ENCODE peak calls at places on chromosome 1, in four cellular contexts. One of them, this sample, is unnamed.
A peak's percentile ranks its signal among the peaks of the same experiment; 100 is the strongest.

GRCh38 chr1:1232801-1233566 is 947 bp downstream of the B3GALT6 start:
- DNase-seq in IMR-90: no peak
- DNase-seq in mesendoderm: no peak
- DNase-seq in mesenchymal stem cell: no peak
- DNase-seq in this sample: no peak

GRCh38 chr1:167514278-167514677 is 4.1 kb downstream of the CD247 start:
- DNase-seq in IMR-90: no peak
- DNase-seq in mesendoderm: no peak
- DNase-seq in mesenchymal stem cell: no peak
- DNase-seq in this sample: no peak

GRCh38 chr1:15444476-15445389 is 6.5 kb downstream of the CTRC start:
- DNase-seq in mesendoderm: no peak
- DNase-seq in IMR-90: no peak
- DNase-seq in mesenchymal stem cell: no peak
- DNase-seq in this sample: no peak

GRCh38 chr1:198620951-198621824 is 17.7 kb upstream of the PTPRC start:
- DNase-seq in mesenchymal stem cell: no peak
- DNase-seq in IMR-90: no peak
- DNase-seq in mesendoderm: no peak
- DNase-seq in this sample: no peak

GRCh38 chr1:62355095-62355494 is 35.9 kb upstream of the KANK4 start:
- DNase-seq in mesenchymal stem cell: no peak
- DNase-seq in IMR-90: no peak
- DNase-seq in mesendoderm: no peak
- DNase-seq in this sample: no peak

GRCh38 chr1:221429262-221429661 is 312.6 kb downstream of the DUSP10 start:
- DNase-seq in mesendoderm: no peak
- DNase-seq in mesenchymal stem cell: peak; percentile 77
- DNase-seq in IMR-90: peak; percentile 63
- DNase-seq in this sample: no peak

GRCh38 chr1:15761729-15762128 is 3.1 kb downstream of the FBLIM1 start:
- DNase-seq in mesendoderm: no peak
- DNase-seq in IMR-90: no peak
- DNase-seq in mesenchymal stem cell: no peak
- DNase-seq in this sample: no peak

GRCh38 chr1:27071049-27071416 is 58.4 kb upstream of the TENT5B start:
- DNase-seq in IMR-90: peak; percentile 38
- DNase-seq in mesenchymal stem cell: peak; percentile 36
- DNase-seq in mesendoderm: peak; percentile 55
- DNase-seq in this sample: peak; percentile 36

GRCh38 chr1:9882296-9882944 is 27.6 kb downstream of the CTNNBIP1 start:
- DNase-seq in mesenchymal stem cell: no peak
- DNase-seq in IMR-90: no peak
- DNase-seq in mesendoderm: no peak
- DNase-seq in this sample: no peak

GRCh38 chr1:93471284-93471683 is 23.4 kb downstream of the FNBP1L start:
- DNase-seq in IMR-90: no peak
- DNase-seq in mesendoderm: peak; percentile 52
- DNase-seq in mesenchymal stem cell: no peak
- DNase-seq in this sample: no peak

GRCh38 chr1:87940410-87940809 is 611.7 kb downstream of the LMO4 start:
- DNase-seq in mesenchymal stem cell: no peak
- DNase-seq in mesendoderm: no peak
- DNase-seq in IMR-90: no peak
- DNase-seq in this sample: no peak

GRCh38 chr1:56645663-56646330 is 683 bp downstream of the PRKAA2 start:
- DNase-seq in IMR-90: no peak
- DNase-seq in mesendoderm: peak; percentile 22
- DNase-seq in mesenchymal stem cell: peak; percentile 40
- DNase-seq in this sample: peak; percentile 57

GRCh38 chr1:7616076-7616833 is 154.8 kb upstream of the VAMP3 start:
- DNase-seq in IMR-90: peak; percentile 46
- DNase-seq in mesenchymal stem cell: peak; percentile 60
- DNase-seq in mesendoderm: peak; percentile 75
- DNase-seq in this sample: peak; percentile 43

GRCh38 chr1:47537966-47538365 is 100.1 kb downstream of the FOXD2 start:
- DNase-seq in mesenchymal stem cell: no peak
- DNase-seq in mesendoderm: no peak
- DNase-seq in IMR-90: no peak
- DNase-seq in this sample: no peak

GRCh38 chr1:232538224-232538942 is 91.5 kb downstream of the SIPA1L2 start:
- DNase-seq in mesendoderm: peak; percentile 95
- DNase-seq in mesenchymal stem cell: peak; percentile 53
- DNase-seq in IMR-90: peak; percentile 66
- DNase-seq in this sample: peak; percentile 29

GRCh38 chr1:107574044-107574443 is 390.9 kb downstream of the VAV3 start:
- DNase-seq in IMR-90: no peak
- DNase-seq in mesendoderm: no peak
- DNase-seq in mesenchymal stem cell: no peak
- DNase-seq in this sample: no peak

GRCh38 chr1:160189649-160190625 is at the start of gene CASQ1:
- DNase-seq in mesenchymal stem cell: no peak
- DNase-seq in IMR-90: peak; percentile 31
- DNase-seq in mesendoderm: no peak
- DNase-seq in this sample: no peak

GRCh38 chr1:10107985-10108663 is 75.4 kb downstream of the UBE4B start:
- DNase-seq in mesendoderm: peak; percentile 59
- DNase-seq in IMR-90: peak; percentile 85
- DNase-seq in mesenchymal stem cell: peak; percentile 86
- DNase-seq in this sample: no peak

GRCh38 chr1:70462611-70463010 is 51.5 kb downstream of the CTH start:
- DNase-seq in mesenchymal stem cell: no peak
- DNase-seq in mesendoderm: peak; percentile 38
- DNase-seq in IMR-90: no peak
- DNase-seq in this sample: no peak

GRCh38 chr1:226657788-226658537 is 81.1 kb downstream of the ITPKB start:
- DNase-seq in mesendoderm: no peak
- DNase-seq in mesenchymal stem cell: no peak
- DNase-seq in IMR-90: no peak
- DNase-seq in this sample: no peak

GRCh38 chr1:43618521-43619313 is 31.2 kb upstream of the KDM4A start:
- DNase-seq in mesendoderm: no peak
- DNase-seq in IMR-90: no peak
- DNase-seq in mesenchymal stem cell: no peak
- DNase-seq in this sample: no peak

GRCh38 chr1:8661185-8662110 is 156.0 kb downstream of the RERE start:
- DNase-seq in mesenchymal stem cell: peak; percentile 88
- DNase-seq in mesendoderm: peak; percentile 40
- DNase-seq in IMR-90: peak; percentile 91
- DNase-seq in this sample: no peak

GRCh38 chr1:224635356-224635755 is 19.2 kb downstream of the CNIH3 start:
- DNase-seq in mesendoderm: no peak
- DNase-seq in IMR-90: peak; percentile 87
- DNase-seq in mesenchymal stem cell: peak; percentile 69
- DNase-seq in this sample: no peak

GRCh38 chr1:151839457-151840409 is at the start of gene C2CD4D:
- DNase-seq in mesendoderm: peak; percentile 91
- DNase-seq in mesenchymal stem cell: peak; percentile 21
- DNase-seq in IMR-90: no peak
- DNase-seq in this sample: peak; percentile 53

GRCh38 chr1:200351826-200352549 is 57.8 kb downstream of the ZNF281 start:
- DNase-seq in mesendoderm: no peak
- DNase-seq in IMR-90: peak; percentile 98
- DNase-seq in mesenchymal stem cell: peak; percentile 98
- DNase-seq in this sample: no peak

GRCh38 chr1:31374511-31375196 is 1.8 kb upstream of the FABP3 start:
- DNase-seq in mesendoderm: no peak
- DNase-seq in mesenchymal stem cell: no peak
- DNase-seq in IMR-90: peak; percentile 67
- DNase-seq in this sample: no peak

GRCh38 chr1:224053456-224053855 is 60.5 kb upstream of the FBXO28 start:
- DNase-seq in mesendoderm: no peak
- DNase-seq in mesenchymal stem cell: no peak
- DNase-seq in IMR-90: no peak
- DNase-seq in this sample: no peak

GRCh38 chr1:109248444-109248796 is 919 bp upstream of the CELSR2 start:
- DNase-seq in mesenchymal stem cell: no peak
- DNase-seq in IMR-90: no peak
- DNase-seq in mesendoderm: no peak
- DNase-seq in this sample: no peak

DNA sequence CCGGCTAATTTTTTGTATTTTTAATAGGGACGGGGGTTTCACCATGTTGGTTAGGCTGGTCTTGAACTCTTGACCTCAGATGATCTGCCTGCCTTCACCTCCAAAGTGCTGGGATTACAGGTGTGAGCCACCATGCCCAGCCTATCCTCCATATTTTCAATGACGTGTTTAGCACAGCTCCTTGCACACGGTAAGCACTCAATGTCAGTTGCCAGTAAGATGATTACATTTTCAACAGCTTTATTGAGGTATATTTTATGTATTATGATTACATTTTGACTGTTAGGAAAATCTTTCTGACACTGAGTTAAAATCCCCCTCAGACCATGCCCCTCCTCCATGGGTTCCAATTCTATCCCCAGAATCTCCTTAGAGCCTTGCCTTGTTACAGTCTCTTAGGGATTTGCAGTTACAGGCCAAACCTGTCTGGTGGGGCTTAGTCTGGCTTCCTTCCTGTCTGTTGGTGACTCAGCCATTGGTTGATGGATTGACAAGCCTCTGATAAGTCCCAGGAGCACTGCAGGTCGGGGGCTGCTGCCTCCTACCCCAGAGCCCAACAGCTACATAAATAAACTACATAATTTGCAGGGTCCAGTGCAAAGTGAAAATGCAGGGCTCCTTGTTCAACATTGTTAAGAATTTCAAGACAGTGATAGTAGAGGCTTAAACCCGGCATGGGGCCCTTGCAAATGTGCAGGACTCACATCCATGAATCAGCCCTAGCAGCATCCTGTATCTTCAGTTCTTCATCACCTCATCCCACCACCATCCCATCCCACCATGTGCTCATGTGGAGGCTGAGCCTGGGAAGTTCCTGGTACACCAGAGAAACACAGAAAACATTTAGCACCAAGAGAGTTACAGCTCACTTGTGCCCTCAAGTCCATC is 23.4 kb downstream of the COA7 start:
- DNase-seq in IMR-90: peak; percentile 38
- DNase-seq in mesenchymal stem cell: peak; percentile 33
- DNase-seq in mesendoderm: peak; percentile 97
- DNase-seq in this sample: no peak
- H3K23ac ChIP-seq in IMR-90: no peak overlapping the region
- H3K23ac ChIP-seq in mesenchymal stem cell: no peak overlapping the region
- H3K23ac ChIP-seq in mesendoderm: no peak overlapping the region
- H3K23ac ChIP-seq in this sample: no peak overlapping the region

GRCh38 chr1:61046434-61046833 is 35.9 kb upstream of the NFIA start:
- DNase-seq in mesendoderm: no peak
- DNase-seq in IMR-90: no peak
- DNase-seq in mesenchymal stem cell: no peak
- DNase-seq in this sample: no peak

GRCh38 chr1:61043010-61043820 is 39.1 kb upstream of the NFIA start:
- DNase-seq in mesendoderm: peak; percentile 88
- DNase-seq in IMR-90: peak; percentile 48
- DNase-seq in mesenchymal stem cell: peak; percentile 63
- DNase-seq in this sample: peak; percentile 77

GRCh38 chr1:61047061-61047460 is 35.3 kb upstream of the NFIA start:
- DNase-seq in IMR-90: no peak
- DNase-seq in mesenchymal stem cell: no peak
- DNase-seq in mesendoderm: no peak
- DNase-seq in this sample: no peak

DNA sequence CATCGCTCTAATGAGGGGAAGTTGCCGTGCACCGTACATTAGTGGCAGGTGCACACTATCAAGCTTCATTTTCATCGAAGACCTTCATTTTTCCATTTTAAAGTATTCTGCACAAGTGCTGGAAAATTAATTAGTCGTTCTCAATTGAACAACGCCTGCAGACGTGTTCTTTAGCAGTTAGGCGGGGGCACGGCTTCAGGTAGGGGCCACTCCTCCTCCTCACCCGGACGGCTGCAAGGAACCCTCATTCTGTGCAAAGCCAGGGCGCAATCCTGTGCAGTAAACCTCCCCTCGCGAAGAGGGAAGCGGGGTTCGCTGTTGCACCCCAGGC is 39.7 kb upstream of the NFIA start:
- DNase-seq in mesendoderm: no peak
- DNase-seq in mesenchymal stem cell: no peak
- DNase-seq in IMR-90: no peak
- DNase-seq in this sample: no peak
- H3K4me3 ChIP-seq in mesendoderm: no peak overlapping the region
- H3K4me3 ChIP-seq in mesenchymal stem cell: peak overlapping the region; percentile 70
- H3K4me3 ChIP-seq in IMR-90: peak overlapping the region; percentile 21
- H3K4me3 ChIP-seq in this sample: no peak overlapping the region

GRCh38 chr1:162059721-162060120 is 9.8 kb upstream of the NOS1AP start:
- DNase-seq in mesendoderm: no peak
- DNase-seq in mesenchymal stem cell: no peak
- DNase-seq in IMR-90: no peak
- DNase-seq in this sample: no peak
- H3K23ac ChIP-seq in mesendoderm: peak overlapping the region; percentile 32
- H3K23ac ChIP-seq in mesenchymal stem cell: no peak overlapping the region
- H3K23ac ChIP-seq in IMR-90: no peak overlapping the region
- H3K23ac ChIP-seq in this sample: no peak overlapping the region

GRCh38 chr1:90731382-90732050 is 14.4 kb upstream of the BARHL2 start:
- DNase-seq in mesendoderm: no peak
- DNase-seq in IMR-90: no peak
- DNase-seq in mesenchymal stem cell: no peak
- DNase-seq in this sample: no peak

GRCh38 chr1:90732136-90732535 is 15.0 kb upstream of the BARHL2 start:
- DNase-seq in IMR-90: no peak
- DNase-seq in mesenchymal stem cell: no peak
- DNase-seq in mesendoderm: no peak
- DNase-seq in this sample: no peak

GRCh38 chr1:90728656-90729257 is 11.7 kb upstream of the BARHL2 start:
- DNase-seq in mesenchymal stem cell: no peak
- DNase-seq in IMR-90: no peak
- DNase-seq in mesendoderm: no peak
- DNase-seq in this sample: no peak

GRCh38 chr1:90729484-90730246 is 12.6 kb upstream of the BARHL2 start:
- DNase-seq in mesenchymal stem cell: no peak
- DNase-seq in mesendoderm: peak; percentile 81
- DNase-seq in IMR-90: no peak
- DNase-seq in this sample: no peak

GRCh38 chr1:90730247-90731022 is 13.3 kb upstream of the BARHL2 start:
- DNase-seq in mesenchymal stem cell: peak; percentile 18
- DNase-seq in IMR-90: peak; percentile 9
- DNase-seq in mesendoderm: no peak
- DNase-seq in this sample: no peak
- H3K4me3 ChIP-seq in mesenchymal stem cell: peak overlapping the region; percentile 69
- H3K4me3 ChIP-seq in IMR-90: peak overlapping the region; percentile 28
- H3K4me3 ChIP-seq in mesendoderm: no peak overlapping the region
- H3K4me3 ChIP-seq in this sample: peak overlapping the region; percentile 36

GRCh38 chr1:235749755-235750300 is 100.2 kb upstream of the GNG4 start:
- DNase-seq in mesendoderm: peak; percentile 56
- DNase-seq in mesenchymal stem cell: no peak
- DNase-seq in IMR-90: no peak
- DNase-seq in this sample: no peak
- H3K23ac ChIP-seq in mesendoderm: no peak overlapping the region
- H3K23ac ChIP-seq in mesenchymal stem cell: no peak overlapping the region
- H3K23ac ChIP-seq in IMR-90: no peak overlapping the region
- H3K23ac ChIP-seq in this sample: no peak overlapping the region

This sample was measured in neuronal stem cell.